ENCODE peak calls at places on chromosomes 13 and 19, in ten cellular contexts. O, E, G, W, P, Q, S, C, A and D are unnamed samples.

GRCh38 chr13:33452873-33453558 is 167.5 kb upstream of the STARD13 start:
- DNase-seq in P (no peak), G (no peak), A (no peak), E (no peak), S (no peak), C (no peak), Q (no peak), W (no peak), O (no peak), D (no peak)

GRCh38 chr19:10109528-10109927 is 2.0 kb upstream of the P2RY11 start:
- DNase-seq in Q (no peak), E (no peak), C (peak), W (no peak), O (no peak), S (no peak), P (no peak), A (no peak), G (no peak), D (no peak)

GRCh38 chr19:1453525-1454371 is 3.8 kb downstream of the APC2 start:
- DNase-seq in C (no peak), W (no peak), E (no peak), P (peak), A (no peak), Q (no peak), G (no peak), S (no peak), O (no peak), D (no peak)

GRCh38 chr13:77300176-77301141 is 26.4 kb downstream of the MYCBP2 start:
- DNase-seq in G (no peak), P (no peak), Q (no peak), O (no peak), S (no peak), W (no peak), E (no peak), C (no peak), A (no peak), D (no peak)

GRCh38 chr13:109782823-109783411 is 3.5 kb downstream of the IRS2 start:
- DNase-seq in O (no peak), G (no peak), C (no peak), S (no peak), P (no peak), Q (no peak), E (no peak), W (no peak), A (no peak), D (no peak)

GRCh38 chr13:30479590-30480219 is 14.0 kb upstream of the HMGB1 start:
- DNase-seq in G (no peak), Q (no peak), S (no peak), P (no peak), W (no peak), C (no peak), E (no peak), O (no peak), A (no peak), D (no peak)

GRCh38 chr13:28579334-28579733 is 79.6 kb upstream of the POMP start:
- DNase-seq in E (no peak), O (no peak), W (no peak), P (peak), Q (no peak), A (no peak), G (no peak), S (no peak), C (no peak), D (no peak)

GRCh38 chr13:94641432-94641941 is 39.8 kb downstream of the GPR180 start:
- DNase-seq in O (no peak), E (no peak), W (no peak), G (no peak), C (no peak), A (no peak), S (no peak), P (no peak), Q (no peak), D (peak)

GRCh38 chr19:32404213-32404938 is 1.2 kb upstream of the DPY19L3 start:
- DNase-seq in E (no peak), O (no peak), P (peak), G (no peak), W (no peak), Q (no peak), S (no peak), C (no peak), A (no peak), D (no peak)

GRCh38 chr19:16285769-16286564 is 38.7 kb upstream of the KLF2 start:
- DNase-seq in A (no peak), Q (no peak), S (no peak), C (no peak), P (no peak), W (no peak), O (no peak), G (peak), E (no peak), D (peak)

GRCh38 chr19:1270854-1271527 is 1.9 kb downstream of the CIRBP start:
- DNase-seq in Q (no peak), S (no peak), O (no peak), A (no peak), G (no peak), E (no peak), C (no peak), P (no peak), W (no peak), D (no peak)

GRCh38 chr19:40576181-40576584 is 490 bp upstream of the SHKBP1 start:
- DNase-seq in E (peak), O (no peak), P (peak), G (peak), S (peak), Q (no peak), W (no peak), A (no peak), C (peak), D (no peak)

GRCh38 chr19:58577581-58578429 is 4.7 kb upstream of the MZF1 start:
- DNase-seq in C (no peak), O (no peak), Q (no peak), E (no peak), W (no peak), P (peak), A (no peak), G (no peak), S (peak), D (no peak)

GRCh38 chr13:53490732-53491131 is 462.1 kb downstream of the OLFM4 start:
- DNase-seq in A (no peak), C (no peak), S (no peak), O (no peak), E (no peak), Q (no peak), G (no peak), W (no peak), P (no peak), D (no peak)